ENCODE peak calls at places on chromosomes 3 and 15, in nine cellular contexts. A, P, X, J, B, R, Y, G and D are unnamed samples. For H3K4me1, the result is how much of the 10 kb centered on the place peaks cover.

GRCh38 chr15:60006203-60006782 is 2.2 kb downstream of the FOXB1 start:
- DNase-seq in A (no peak), P (no peak), X (no peak), J (peak), B (peak), R (peak), Y (peak), G (no peak), D (peak)

GRCh38 chr15:63752075-63752684 is 81.6 kb downstream of the HERC1 start:
- DNase-seq in A (no peak), P (peak), X (no peak), J (no peak), B (peak), R (peak), Y (peak), G (no peak), D (no peak)

GRCh38 chr3:186621894-186622650 is 9.2 kb downstream of the AHSG start:
- DNase-seq in A (no peak), P (no peak), X (no peak), J (no peak), B (no peak), R (no peak), Y (no peak), G (no peak), D (no peak)

GRCh38 chr3:194598771-194599557 is 34.3 kb downstream of the TMEM44 start:
- DNase-seq in A (no peak), P (no peak), X (no peak), J (no peak), B (peak), R (no peak), Y (no peak), G (no peak), D (no peak)

GRCh38 chr3:106183762-106184391 is 315.1 kb upstream of the CBLB start:
- DNase-seq in A (no peak), P (no peak), X (no peak), J (no peak), B (peak), R (no peak), Y (no peak), G (no peak), D (no peak)

GRCh38 chr3:46978985-46979944 is at the start of gene NBEAL2:
- DNase-seq in A (peak), P (peak), X (peak), J (peak), B (peak), R (peak), Y (peak), G (peak), D (peak)

GRCh38 chr3:31445701-31446100 is 87.0 kb upstream of the STT3B start:
- DNase-seq in A (no peak), P (no peak), X (no peak), J (no peak), B (no peak), R (no peak), Y (no peak), G (no peak), D (no peak)

GRCh38 chr3:32865364-32865763 is 47.6 kb downstream of the TRIM71 start:
- DNase-seq in A (no peak), P (no peak), X (no peak), J (no peak), B (peak), R (no peak), Y (no peak), G (no peak), D (no peak)

GRCh38 chr3:158573714-158574113 is 2.7 kb downstream of the MLF1 start:
- DNase-seq in A (no peak), P (no peak), X (no peak), J (no peak), B (no peak), R (no peak), Y (no peak), G (no peak), D (no peak)

GRCh38 chr3:190811775-190812480 is 50.6 kb downstream of the GMNC start:
- DNase-seq in A (no peak), P (no peak), X (no peak), J (no peak), B (peak), R (peak), Y (no peak), G (no peak), D (no peak)

GRCh38 chr3:67296039-67296892 is 298.2 kb downstream of the KBTBD8 start:
- DNase-seq in A (no peak), P (no peak), X (no peak), J (no peak), B (no peak), R (no peak), Y (no peak), G (no peak), D (no peak)

GRCh38 chr3:179688847-179689246 is 36.0 kb downstream of the USP13 start:
- DNase-seq in A (no peak), P (no peak), X (no peak), J (no peak), B (no peak), R (no peak), Y (no peak), G (no peak), D (no peak)

GRCh38 chr3:43883729-43884396 is 193.1 kb downstream of the ABHD5 start:
- DNase-seq in A (no peak), P (peak), X (no peak), J (no peak), B (no peak), R (peak), Y (no peak), G (no peak), D (no peak)

GRCh38 chr3:81743096-81744025 is 18.1 kb downstream of the GBE1 start:
- DNase-seq in A (peak), P (peak), X (no peak), J (no peak), B (peak), R (peak), Y (no peak), G (no peak), D (no peak)

GRCh38 chr3:100709840-100710235 is 544 bp downstream of the TFG start:
- DNase-seq in A (no peak), P (peak), X (no peak), J (peak), B (peak), R (peak), Y (peak), G (peak), D (no peak)

GRCh38 chr15:64185331-64185911 is 22.6 kb upstream of the PPIB start:
- DNase-seq in A (no peak), P (no peak), X (no peak), J (no peak), B (no peak), R (no peak), Y (no peak), G (no peak), D (no peak)

GRCh38 chr15:31293655-31294054 is 33.0 kb upstream of the KLF13 start:
- DNase-seq in A (no peak), P (no peak), X (no peak), J (no peak), B (no peak), R (no peak), Y (no peak), G (no peak), D (no peak)

GRCh38 chr3:148439254-148439822 is 258.4 kb upstream of the AGTR1 start:
- DNase-seq in A (no peak), P (no peak), X (no peak), J (no peak), B (no peak), R (no peak), Y (no peak), G (no peak), D (no peak)

GRCh38 chr3:82938821-82939328 is 1177.4 kb upstream of the GBE1 start:
- DNase-seq in A (no peak), P (no peak), X (no peak), J (peak), B (no peak), R (no peak), Y (peak), G (peak), D (no peak)

GRCh38 chr3:76943058-76943457 is 96.8 kb upstream of the ROBO2 start:
- DNase-seq in A (no peak), P (peak), X (no peak), J (no peak), B (no peak), R (peak), Y (no peak), G (no peak), D (no peak)

DNA sequence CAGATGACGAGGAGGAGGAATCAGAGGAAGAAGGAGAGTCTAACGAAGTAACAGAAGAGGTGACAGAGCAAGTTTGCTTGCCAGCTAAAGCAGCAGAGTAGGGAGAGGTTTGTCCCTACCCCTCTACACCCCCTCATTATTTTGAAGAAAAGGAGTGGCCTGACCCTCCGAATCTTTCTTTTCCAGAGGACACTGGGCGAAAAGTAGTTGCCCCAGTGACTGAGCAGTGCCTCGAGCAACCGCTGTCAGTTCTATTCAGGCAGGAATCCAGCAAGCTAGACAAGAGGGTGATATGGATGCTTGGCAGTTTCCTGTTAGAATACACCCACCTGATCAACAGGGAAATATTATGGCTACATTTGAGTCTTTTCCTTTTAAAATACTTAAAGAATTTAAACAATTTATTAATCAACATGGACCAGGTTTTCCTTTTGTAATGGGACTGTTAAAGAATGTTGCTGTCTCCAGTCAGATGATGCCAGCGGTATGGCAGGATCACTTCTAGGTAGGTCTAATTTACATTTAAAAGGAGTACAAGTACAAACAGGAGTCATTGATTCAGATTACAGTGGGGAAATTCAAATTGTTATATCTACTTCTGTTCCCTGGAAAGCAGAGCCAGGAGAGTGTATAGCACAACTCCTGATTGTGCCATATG is 31.9 kb upstream of the ACVR2B start:
- DNase-seq in A (no peak), P (no peak), X (no peak), J (no peak), B (no peak), R (no peak), Y (no peak), G (no peak), D (no peak)
- H3K4me3 ChIP-seq in A (no peak), P (no peak), X (no peak), J (no peak), B (no peak), R (no peak), Y (no peak), G (no peak), D (no peak)

DNA sequence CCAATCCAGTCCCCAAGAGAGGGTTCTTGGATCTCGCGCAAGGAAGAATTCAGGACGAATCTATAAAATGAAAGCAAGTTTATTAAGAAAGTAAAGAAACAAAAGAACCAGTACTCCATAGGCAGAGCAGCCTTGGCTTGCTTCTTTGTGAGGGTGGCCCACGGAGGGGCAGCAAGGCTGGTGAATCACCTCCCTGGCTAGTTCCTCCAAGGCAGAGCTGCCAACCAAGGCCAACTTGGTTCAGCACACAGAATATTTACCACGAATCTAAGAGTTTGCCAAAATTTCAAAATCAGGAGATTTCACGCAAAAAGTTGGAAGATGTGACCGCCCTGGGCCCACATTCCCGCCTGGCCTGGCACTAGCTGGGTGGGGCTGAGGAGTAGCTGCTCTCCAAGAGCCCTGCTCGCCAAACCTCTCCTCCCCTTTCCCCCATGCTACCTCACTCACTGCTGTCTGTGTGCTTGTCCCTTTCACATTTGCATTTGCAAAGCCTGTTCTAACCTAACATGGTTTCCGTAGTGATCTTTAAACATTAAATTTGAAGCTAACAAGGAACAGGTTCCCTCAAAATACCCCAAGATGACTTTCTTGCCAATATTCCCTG is 26.2 kb upstream of the DCUN1D1 start:
- DNase-seq in A (no peak), P (no peak), X (no peak), J (no peak), B (no peak), R (no peak), Y (no peak), G (no peak), D (no peak)
- H3K4me1 ChIP-seq in A (under half), P (under half), X (under half), J (under half), B (under half), R (under half), Y (under half), G (under half), D (under half)

DNA sequence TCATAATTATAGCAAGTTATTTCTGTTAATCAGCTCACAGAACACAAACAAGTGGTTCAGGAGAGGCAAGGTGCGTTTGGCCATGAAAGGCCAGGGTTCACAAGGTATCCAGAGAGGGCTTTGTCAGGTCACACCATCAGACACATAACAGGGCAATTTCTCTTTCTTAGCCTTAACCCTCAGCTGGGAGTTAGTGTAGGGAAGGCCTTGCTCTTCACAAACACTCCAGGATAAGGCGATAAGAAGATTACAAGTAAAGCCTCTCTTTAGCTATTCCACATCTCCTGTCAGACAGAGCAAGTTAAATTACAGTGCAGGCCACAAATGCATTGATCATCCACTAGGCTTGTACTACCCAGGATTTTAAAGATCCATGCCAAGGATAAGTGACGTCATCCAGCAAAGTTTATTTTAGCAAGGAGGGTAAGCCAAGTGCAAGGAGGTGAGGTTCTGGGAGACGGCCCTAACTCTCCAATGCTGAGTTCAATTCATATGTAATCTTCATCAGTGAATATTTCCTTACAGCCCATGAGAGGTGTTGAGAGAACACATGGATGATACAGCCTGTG is 890.6 kb upstream of the NR2F2 start:
- DNase-seq in A (no peak), P (no peak), X (no peak), J (no peak), B (no peak), R (no peak), Y (no peak), G (no peak), D (no peak)
- H3K27ac ChIP-seq in A (peak), P (no peak), X (peak), J (peak), B (peak), R (no peak), Y (no peak), G (peak), D (no peak)

GRCh38 chr3:66150977-66151376 is 69.8 kb upstream of the SLC25A26 start:
- DNase-seq in A (no peak), P (no peak), X (no peak), J (no peak), B (no peak), R (no peak), Y (no peak), G (no peak), D (no peak)

GRCh38 chr3:66153961-66154923 is 66.6 kb upstream of the SLC25A26 start:
- DNase-seq in A (no peak), P (no peak), X (no peak), J (no peak), B (peak), R (no peak), Y (no peak), G (no peak), D (no peak)

GRCh38 chr3:66149269-66149668 is 71.5 kb upstream of the SLC25A26 start:
- DNase-seq in A (no peak), P (no peak), X (no peak), J (no peak), B (no peak), R (no peak), Y (no peak), G (no peak), D (no peak)

GRCh38 chr3:66152336-66152735 is 68.5 kb upstream of the SLC25A26 start:
- DNase-seq in A (no peak), P (no peak), X (no peak), J (no peak), B (no peak), R (no peak), Y (no peak), G (no peak), D (no peak)

GRCh38 chr3:66153471-66153870 is 67.3 kb upstream of the SLC25A26 start:
- DNase-seq in A (no peak), P (no peak), X (no peak), J (no peak), B (no peak), R (no peak), Y (no peak), G (no peak), D (no peak)
- H3K4me3 ChIP-seq in A (peak), P (no peak), X (peak), J (peak), B (no peak), R (no peak), Y (no peak), G (peak), D (no peak)

DNA sequence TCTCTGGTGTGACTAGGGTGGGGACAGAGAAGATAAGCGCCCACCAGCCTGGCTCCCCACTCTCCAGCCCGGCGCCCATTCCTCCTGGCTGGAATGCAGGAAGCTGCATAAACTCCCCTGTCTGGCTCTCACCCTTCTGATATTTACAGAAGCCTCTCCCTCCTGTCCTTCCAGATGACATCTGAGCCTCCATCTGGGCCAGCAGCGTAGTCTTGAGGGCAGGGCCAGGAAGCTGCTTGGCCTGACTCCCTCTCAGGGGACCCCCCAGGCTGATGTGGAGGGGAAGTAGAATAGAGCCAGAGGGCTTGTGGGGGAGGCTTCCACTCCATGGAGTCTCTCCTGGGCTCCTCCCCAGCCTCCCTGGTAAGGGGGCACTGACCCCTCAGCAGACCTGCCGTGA is 49.9 kb downstream of the LINGO1 start:
- DNase-seq in A (no peak), P (no peak), X (no peak), J (no peak), B (no peak), R (no peak), Y (peak), G (no peak), D (no peak)
- H3K4me1 ChIP-seq in A (under half), P (under half), X (under half), J (under half), B (under half), R (under half), Y (under half), G (under half), D (under half)

DNA sequence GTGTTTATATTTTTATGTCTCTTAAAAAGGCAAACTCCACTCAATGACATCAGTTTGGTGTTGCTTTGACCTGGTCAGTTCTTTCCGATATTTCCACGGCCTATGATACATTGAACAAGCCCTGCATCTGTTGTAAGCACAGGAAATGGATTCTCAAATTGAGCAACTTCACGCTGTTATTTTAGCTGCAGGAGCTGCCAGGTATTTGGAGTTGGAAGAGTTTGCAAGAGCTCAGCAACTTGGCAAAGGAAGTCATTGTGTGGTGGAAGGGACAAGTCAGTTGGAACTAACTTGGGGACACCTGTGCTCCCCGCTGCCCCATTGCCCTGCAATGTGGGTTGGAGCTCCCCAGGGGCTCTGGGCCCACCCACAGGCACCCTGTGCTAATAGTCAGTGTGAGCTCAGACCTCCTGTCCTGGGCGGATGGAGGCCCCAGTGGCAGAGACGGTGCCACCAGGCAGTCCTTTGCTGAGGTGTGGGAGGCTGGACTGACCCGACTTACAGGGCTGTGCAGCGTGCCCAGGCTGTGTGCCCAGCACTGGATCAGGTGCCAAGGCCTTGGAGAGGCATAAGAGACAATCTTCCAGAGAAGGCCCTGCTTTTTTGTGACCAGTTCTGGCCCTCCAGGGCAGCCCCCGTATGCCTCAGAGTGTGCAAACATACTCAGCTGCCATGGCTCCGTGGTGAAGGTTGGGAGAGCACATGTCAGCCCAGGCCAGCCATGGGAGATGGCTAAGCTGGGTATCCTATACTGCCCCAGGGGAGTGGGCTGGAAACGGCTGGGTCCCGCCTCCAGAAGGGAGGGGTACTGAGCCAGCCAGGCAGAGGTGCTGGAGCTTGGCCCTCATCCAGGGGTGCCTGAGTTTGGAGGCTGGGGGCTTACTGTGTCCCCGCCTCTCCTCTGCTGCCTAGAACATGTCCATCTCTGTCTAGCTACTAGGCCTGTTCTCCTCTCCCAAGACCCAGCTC is 43.5 kb downstream of the KY start:
- DNase-seq in A (no peak), P (no peak), X (no peak), J (no peak), B (peak), R (no peak), Y (no peak), G (no peak), D (no peak)
- H3K27ac ChIP-seq in A (no peak), P (no peak), X (no peak), J (no peak), B (no peak), R (no peak), Y (no peak), G (peak), D (no peak)

GRCh38 chr15:72183781-72184164 is 13.8 kb downstream of the GRAMD2A start:
- DNase-seq in A (no peak), P (no peak), X (no peak), J (no peak), B (no peak), R (no peak), Y (no peak), G (no peak), D (no peak)
- H3K4me3 ChIP-seq in A (peak), P (no peak), X (peak), J (peak), B (no peak), R (no peak), Y (no peak), G (peak), D (no peak)

DNA sequence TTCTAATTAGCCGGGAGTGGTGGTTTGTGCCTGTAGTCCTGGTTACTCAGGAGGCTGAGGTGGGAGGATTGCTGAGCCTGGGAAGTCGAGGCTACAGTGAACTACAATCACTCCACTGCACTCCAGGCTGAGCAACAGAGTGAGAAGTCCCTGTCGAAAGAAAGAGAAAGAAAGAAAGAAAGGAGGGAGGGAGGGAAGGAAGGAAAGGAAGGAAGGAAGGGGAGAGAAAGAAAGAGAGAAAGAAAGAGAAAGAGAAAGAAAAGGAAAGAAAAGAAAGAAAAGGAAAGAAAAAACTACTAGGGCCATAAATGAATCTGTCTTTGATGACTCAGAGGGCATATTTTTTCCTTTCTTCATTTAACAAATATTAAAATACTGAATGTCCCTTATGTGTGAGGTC is 35.3 kb upstream of the PIAS1 start:
- DNase-seq in A (no peak), P (no peak), X (no peak), J (no peak), B (no peak), R (no peak), Y (no peak), G (no peak), D (no peak)
- H3K4me1 ChIP-seq in A (under half), P (under half), X (under half), J (under half), B (under half), R (under half), Y (under half), G (under half), D (under half)